ENCODE peak calls at places on chromosomes 4 and X, in eight cellular contexts. I is uterus, Y is GM23338, Q is psoas muscle, L is nephron progenitor cell, B is NB4, R is GM06990, E is omental fat pad. N is an unnamed sample.

GRCh38 chrX:68647156-68647957 is at the start of gene STARD8:
- DNase-seq in Y (peak), I (peak), L (peak), R (no peak), B (no peak), Q (peak), E (no peak), N (no peak)

GRCh38 chr4:54959656-54960055 is 165.7 kb downstream of the KDR start:
- DNase-seq in R (no peak), Q (no peak), L (no peak), B (no peak), Y (no peak), E (no peak), I (no peak), N (no peak)

GRCh38 chr4:139171878-139172691 is 4.9 kb downstream of the ELF2 start:
- DNase-seq in L (no peak), B (peak), R (no peak), E (no peak), I (no peak), Y (peak), Q (no peak), N (peak)

GRCh38 chrX:133415276-133416105 is at the start of gene GPC4:
- DNase-seq in E (no peak), L (peak), B (no peak), I (peak), Q (peak), Y (peak), R (peak), N (no peak)

GRCh38 chrX:103464071-103464773 is 55.1 kb downstream of the RAB40A start:
- DNase-seq in Y (peak), L (peak), I (no peak), Q (no peak), E (no peak), R (peak), B (peak), N (peak)

GRCh38 chrX:13398073-13398823 is 78.4 kb upstream of the ATXN3L start:
- DNase-seq in L (no peak), I (peak), Y (peak), Q (peak), E (no peak), R (no peak), B (peak), N (peak)

GRCh38 chr4:94941706-94942105 is 184.0 kb downstream of the BMPR1B start:
- DNase-seq in E (no peak), L (no peak), I (no peak), R (no peak), Y (no peak), B (no peak), Q (no peak), N (no peak)

GRCh38 chr4:184417802-184418511 is 56.4 kb downstream of the IRF2 start:
- DNase-seq in Y (no peak), R (peak), B (peak), I (no peak), E (no peak), Q (no peak), L (no peak), N (peak)

GRCh38 chr4:47926667-47927258 is 12.4 kb upstream of the NFXL1 start:
- DNase-seq in R (peak), Y (peak), E (no peak), Q (no peak), I (peak), L (peak), B (peak), N (peak)

GRCh38 chrX:12973561-12974216 is 1.2 kb upstream of the TMSB4X start:
- DNase-seq in Y (no peak), L (no peak), Q (no peak), I (no peak), R (peak), B (peak), E (no peak), N (no peak)

GRCh38 chrX:69158166-69159040 is 6.8 kb downstream of the PJA1 start:
- DNase-seq in B (peak), E (no peak), I (peak), L (peak), Y (peak), R (peak), Q (peak), N (peak)

GRCh38 chrX:13511557-13512330 is 57.7 kb upstream of the EGFL6 start:
- DNase-seq in E (no peak), R (no peak), Q (no peak), B (no peak), I (no peak), Y (no peak), L (no peak), N (no peak)

GRCh38 chr4:2935762-2936743 is 27.2 kb downstream of the NOP14 start:
- DNase-seq in Q (peak), B (peak), E (peak), Y (no peak), I (peak), R (peak), L (no peak), N (peak)

GRCh38 chr4:89305712-89306437 is 1.7 kb downstream of the GPRIN3 start:
- DNase-seq in L (no peak), Y (no peak), E (no peak), B (peak), Q (no peak), R (no peak), I (no peak), N (peak)

GRCh38 chr4:94160774-94161173 is 46.9 kb upstream of the SMARCAD1 start:
- DNase-seq in B (no peak), R (no peak), Y (no peak), L (no peak), I (no peak), Q (no peak), E (no peak), N (peak)

GRCh38 chr4:10015140-10015753 is 6.0 kb downstream of the SLC2A9 start:
- DNase-seq in Y (peak), Q (no peak), R (peak), B (peak), E (no peak), L (peak), I (no peak), N (peak)

GRCh38 chrX:45347877-45348675 is 147.4 kb upstream of the DIPK2B start:
- DNase-seq in I (no peak), B (no peak), Y (no peak), E (no peak), R (no peak), Q (no peak), L (no peak), N (peak)

GRCh38 chr4:185634066-185634652 is 98.9 kb upstream of the PDLIM3 start:
- DNase-seq in E (no peak), B (peak), Q (no peak), L (no peak), Y (peak), I (no peak), R (no peak), N (no peak)

DNA sequence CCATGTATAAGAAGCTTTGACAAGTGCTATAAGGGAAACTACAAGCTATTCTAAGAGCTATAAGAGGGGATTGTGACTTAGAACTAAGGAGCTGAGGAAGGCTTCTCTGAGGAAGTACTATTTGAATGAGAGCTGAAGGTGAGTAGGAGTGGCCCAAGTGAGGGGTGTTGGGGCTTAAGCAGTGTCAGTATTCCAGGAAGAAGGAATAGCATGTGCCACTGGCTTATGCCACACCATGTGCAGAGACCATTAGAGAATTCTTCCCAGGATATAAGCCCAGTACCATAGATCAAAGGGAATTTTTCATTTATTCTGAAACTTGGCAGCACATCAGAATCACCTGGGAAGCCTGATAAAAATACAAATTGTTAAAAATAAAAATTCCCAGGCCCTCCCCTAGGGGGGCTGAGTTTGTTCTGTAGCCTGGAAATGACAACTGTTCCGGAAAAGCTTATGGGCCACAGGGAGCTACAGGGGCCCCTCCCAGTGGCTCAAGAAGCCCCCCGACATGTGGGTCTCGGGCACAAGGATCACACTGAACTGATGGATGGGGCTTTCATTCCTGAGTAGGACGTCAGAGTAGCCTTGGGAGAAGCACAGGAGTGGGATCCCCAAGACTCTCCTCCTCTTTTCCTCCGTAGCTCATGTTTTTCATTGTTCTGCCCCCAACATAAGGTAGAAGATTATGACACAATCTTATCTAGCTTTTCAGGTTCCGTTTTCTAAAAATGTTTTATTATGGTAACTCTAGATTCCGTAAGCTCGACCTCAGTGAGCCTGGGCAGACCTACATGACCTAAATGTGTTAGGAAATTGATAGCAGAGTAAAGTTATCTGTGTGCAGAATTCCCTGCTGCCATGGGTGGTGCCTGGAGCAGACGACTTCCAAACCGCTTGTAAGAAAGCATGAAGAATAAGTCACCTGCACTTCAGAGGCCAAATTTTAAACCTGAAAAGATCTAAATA is 119.3 kb downstream of the AFF1 start:
- DNase-seq in I (no peak), E (no peak), Q (no peak), L (no peak), Y (no peak), R (no peak), B (no peak), N (no peak)
- TF ChIP-seq CTCF in I (peak), E (no peak), Q (no peak), L (no peak), Y (no peak), R (no peak), B (no peak), N (no peak)

GRCh38 chrX:9829308-9830267 is 43.4 kb downstream of the SHROOM2 start:
- DNase-seq in B (no peak), Y (no peak), Q (no peak), L (no peak), R (peak), I (no peak), E (no peak), N (peak)
- TF ChIP-seq CTCF in B (no peak), Y (no peak), Q (no peak), L (no peak), R (no peak), I (no peak), E (no peak), N (no peak)

DNA sequence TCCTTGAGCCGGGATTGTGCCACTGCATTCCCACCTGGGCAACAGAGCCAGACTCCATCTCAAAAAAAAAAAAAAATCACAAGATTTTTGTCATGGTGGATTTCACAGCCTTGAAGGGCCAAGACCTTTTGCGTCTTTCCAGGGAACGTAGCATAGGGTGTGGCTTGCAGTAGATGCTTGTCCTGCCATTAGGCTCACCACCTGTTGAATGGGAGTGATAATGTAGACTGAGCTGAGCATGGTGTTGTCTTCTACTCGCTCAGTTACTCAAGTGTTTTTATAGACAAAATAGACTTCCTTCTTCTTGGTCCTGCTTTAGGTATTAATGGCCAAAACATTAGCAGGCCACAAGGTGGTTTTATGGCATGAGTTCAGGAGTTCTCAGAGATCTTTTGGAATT is 40.8 kb downstream of the JADE1 start:
- DNase-seq in L (no peak), Q (no peak), I (no peak), Y (no peak), E (no peak), B (no peak), R (no peak), N (no peak)
- TF ChIP-seq CTCF in L (no peak), Q (no peak), I (no peak), Y (no peak), E (no peak), B (no peak), R (no peak), N (no peak)

GRCh38 chrX:114344756-114345155 is 239.1 kb upstream of the HTR2C start:
- DNase-seq in L (peak), B (peak), R (no peak), E (no peak), Y (peak), Q (no peak), I (no peak), N (peak)
- TF ChIP-seq CTCF in L (peak), B (peak), R (peak), E (no peak), Y (peak), Q (peak), I (peak), N (peak)

GRCh38 chr4:7462509-7462971 is 27.8 kb upstream of the PSAPL1 start:
- DNase-seq in Y (peak), E (no peak), Q (no peak), B (no peak), I (no peak), L (no peak), R (no peak), N (peak)
- TF ChIP-seq CTCF in Y (peak), E (no peak), Q (no peak), B (no peak), I (no peak), L (no peak), R (no peak), N (peak)

GRCh38 chr4:22238742-22239141 is 277.1 kb downstream of the ADGRA3 start:
- DNase-seq in B (no peak), L (peak), Y (peak), Q (no peak), R (no peak), E (no peak), I (no peak), N (no peak)
- TF ChIP-seq CTCF in B (peak), L (peak), Y (peak), Q (no peak), R (no peak), E (no peak), I (no peak), N (peak)

GRCh38 chr4:18021720-18022571 is at the start of gene LCORL:
- DNase-seq in R (peak), Q (peak), E (peak), B (peak), I (peak), Y (peak), L (peak), N (peak)
- TF ChIP-seq CTCF in R (peak), Q (peak), E (no peak), B (no peak), I (peak), Y (no peak), L (no peak), N (no peak)

GRCh38 chr4:80465238-80465637 is 129.7 kb downstream of the CFAP299 start:
- DNase-seq in R (no peak), I (no peak), Y (peak), B (no peak), E (no peak), L (no peak), Q (no peak), N (peak)

GRCh38 chr4:80463509-80463908 is 128.0 kb downstream of the CFAP299 start:
- DNase-seq in Q (no peak), B (peak), L (no peak), E (no peak), Y (no peak), R (no peak), I (no peak), N (no peak)

GRCh38 chr4:80461412-80461811 is 125.9 kb downstream of the CFAP299 start:
- DNase-seq in E (no peak), Q (no peak), B (no peak), R (no peak), I (no peak), Y (peak), L (no peak), N (peak)

GRCh38 chr4:80462537-80463207 is 127.1 kb downstream of the CFAP299 start:
- DNase-seq in L (no peak), E (no peak), B (peak), Y (no peak), Q (no peak), I (no peak), R (peak), N (no peak)

DNA sequence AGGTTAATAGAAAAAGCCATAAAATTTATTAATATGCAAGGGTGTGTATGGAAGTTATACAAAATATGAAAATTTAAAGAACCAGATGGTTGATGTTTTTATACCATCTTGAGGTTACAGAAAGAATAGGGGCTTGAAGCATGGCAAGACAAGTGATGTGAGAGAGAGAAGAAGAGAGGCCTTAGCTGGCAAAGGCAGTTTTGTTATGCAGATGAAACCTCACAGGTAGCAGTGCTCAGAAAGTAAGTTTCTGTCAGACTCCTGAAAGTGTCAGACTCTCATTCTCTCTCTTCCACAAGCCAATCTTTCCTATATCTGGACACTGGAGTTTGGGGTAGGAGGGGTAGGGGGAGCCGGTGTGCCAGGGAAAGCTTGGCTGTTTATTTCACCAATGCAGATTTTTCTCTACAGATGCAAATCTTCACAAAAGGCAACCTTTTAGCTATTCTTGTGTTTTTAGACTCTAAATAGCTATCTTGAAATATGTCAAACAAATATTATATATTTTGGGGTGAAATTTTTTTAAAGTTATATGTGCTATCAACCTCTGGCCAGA is 124.5 kb downstream of the CFAP299 start:
- DNase-seq in I (no peak), E (no peak), B (no peak), Q (no peak), R (no peak), L (no peak), Y (peak), N (no peak)
- TF ChIP-seq CTCF in I (no peak), E (no peak), B (peak), Q (no peak), R (no peak), L (no peak), Y (peak), N (no peak)

GRCh38 chr4:8320386-8320750 is 50.8 kb downstream of the HTRA3 start:
- DNase-seq in B (peak), R (no peak), L (no peak), I (no peak), Q (peak), Y (peak), E (no peak), N (no peak)
- TF ChIP-seq CTCF in B (peak), R (peak), L (no peak), I (peak), Q (no peak), Y (peak), E (no peak), N (peak)

DNA sequence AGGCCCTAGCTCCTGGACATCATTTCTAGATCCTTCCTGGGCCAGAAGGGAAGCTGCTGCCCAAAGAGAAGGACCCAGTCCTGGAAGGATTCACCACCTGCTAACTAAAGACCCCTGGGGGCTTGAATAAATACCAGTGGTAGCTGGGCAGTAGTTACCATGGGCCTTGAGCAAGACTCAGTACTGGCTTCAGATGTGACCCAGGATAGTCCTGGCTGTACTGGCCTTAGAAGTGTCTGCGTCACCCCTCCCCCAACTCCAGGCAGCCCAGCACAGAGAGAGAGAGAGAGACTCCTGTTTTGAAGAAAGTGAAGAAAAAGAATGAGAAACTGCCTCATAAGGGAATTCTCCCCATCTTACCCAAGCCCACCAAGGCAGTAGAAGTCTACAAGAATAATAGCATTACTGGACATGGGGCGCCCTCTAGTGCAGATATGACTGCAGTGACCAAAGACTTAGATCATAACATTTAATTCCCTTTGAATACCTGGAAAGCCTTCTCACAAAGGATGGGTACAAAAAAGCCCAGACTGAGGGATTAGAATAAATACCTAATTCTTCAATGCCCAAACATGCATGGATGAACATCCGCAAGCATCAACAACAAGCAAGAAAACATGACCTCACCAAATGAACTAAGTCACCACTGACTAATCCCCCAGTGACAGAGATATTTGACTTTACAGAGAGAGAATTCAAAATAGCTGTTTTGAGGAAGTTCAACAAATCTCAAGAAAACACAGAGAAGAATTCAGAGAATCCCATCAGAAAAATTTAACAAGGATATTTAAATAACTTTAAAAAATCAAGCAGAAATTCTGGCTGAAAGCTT is 171.8 kb downstream of the HNRNPD start:
- DNase-seq in Q (no peak), R (no peak), L (peak), Y (peak), I (no peak), B (peak), E (no peak), N (peak)
- TF ChIP-seq CTCF in Q (peak), R (peak), L (peak), Y (peak), I (no peak), B (peak), E (no peak), N (peak)

N was measured in bronchial epithelial cell.